ENCODE peak calls at places on chromosome 22, in nine cellular contexts. P is amygdala; A is MM.1S; U is stimulated activated naive CD8-positive, alpha-beta T cell treated with anti-CD3 and anti-CD28 coated beads, Interleukin-15, Interleukin-2, amounts not matched to agents 100 U/mL and 50 U/mL, for 24 hours; J is AG08396; Q is CD4-positive, CD25-positive, alpha-beta regulatory T cell; L is EL; S is activated CD4-positive, alpha-beta T cell treated with anti-CD3 and anti-CD28 coated beads, Interleukin-2, amount 10 ng/mL, durations not matched to agents 7 days and 5 days; M is stromal cell of bone marrow. O is an unnamed sample.

GRCh38 chr22:49268924-49269323 is 558.7 kb downstream of the BRD1 start:
- DNase-seq in U (no peak), J (no peak), S (no peak), A (no peak), Q (no peak), L (no peak), P (no peak), M (no peak), O (no peak)

GRCh38 chr22:24968066-24968561 is 15.6 kb downstream of the KIAA1671 start:
- DNase-seq in A (no peak), M (no peak), U (no peak), S (no peak), Q (no peak), J (no peak), P (no peak), L (peak), O (no peak)

GRCh38 chr22:36659762-36660509 is 43.6 kb downstream of the CACNG2 start:
- DNase-seq in M (peak), A (no peak), U (peak), J (peak), S (no peak), L (peak), Q (no peak), P (peak), O (peak)

GRCh38 chr22:28395920-28396447 is 283.7 kb downstream of the TTC28 start:
- DNase-seq in P (no peak), A (no peak), Q (no peak), J (peak), L (peak), M (no peak), S (no peak), U (no peak), O (no peak)

GRCh38 chr22:50423956-50424355 is 50.9 kb downstream of the SBF1 start:
- DNase-seq in U (no peak), A (no peak), Q (no peak), L (no peak), P (no peak), S (no peak), M (no peak), J (no peak), O (no peak)

GRCh38 chr22:44519895-44520294 is 21.9 kb upstream of the RTL6 start:
- DNase-seq in U (no peak), S (no peak), Q (no peak), P (no peak), M (no peak), A (no peak), L (no peak), J (no peak), O (no peak)

GRCh38 chr22:27937453-27937852 is 18.4 kb upstream of the PITPNB start:
- DNase-seq in J (no peak), Q (no peak), A (no peak), U (no peak), P (no peak), L (no peak), M (no peak), S (no peak), O (no peak)

GRCh38 chr22:36162127-36163034 is 1.8 kb upstream of the APOL3 start:
- DNase-seq in M (no peak), P (no peak), A (peak), S (peak), J (no peak), Q (peak), L (no peak), U (peak), O (no peak)

GRCh38 chr22:38203090-38203810 is 1.5 kb downstream of the MAFF start:
- DNase-seq in J (no peak), S (peak), P (no peak), A (peak), Q (no peak), L (peak), M (no peak), U (peak), O (no peak)

GRCh38 chr22:29306830-29307657 is 594 bp downstream of the GAS2L1 start:
- DNase-seq in L (peak), A (peak), J (peak), S (peak), P (no peak), U (peak), M (peak), Q (no peak), O (peak)

GRCh38 chr22:49406879-49407587 is 420.6 kb downstream of the BRD1 start:
- DNase-seq in A (no peak), U (no peak), L (no peak), P (no peak), M (no peak), Q (no peak), J (no peak), S (no peak), O (no peak)

GRCh38 chr22:21946262-21946925 is 6.3 kb downstream of the PPM1F start:
- DNase-seq in L (no peak), S (no peak), P (no peak), Q (no peak), J (no peak), M (no peak), A (no peak), U (no peak), O (no peak)

GRCh38 chr22:49422668-49423067 is 405.0 kb downstream of the BRD1 start:
- DNase-seq in L (no peak), S (no peak), A (no peak), J (no peak), U (no peak), P (no peak), M (no peak), Q (no peak), O (no peak)

GRCh38 chr22:35705141-35705540 is 12.5 kb upstream of the APOL5 start:
- DNase-seq in L (peak), U (no peak), P (no peak), Q (no peak), J (peak), A (no peak), S (no peak), M (peak), O (no peak)

GRCh38 chr22:39868741-39869140 is 24.8 kb downstream of the ENTHD1 start:
- DNase-seq in U (no peak), L (no peak), Q (no peak), S (no peak), J (no peak), A (no peak), M (no peak), P (no peak), O (no peak)

GRCh38 chr22:29769723-29770321 is 2.7 kb downstream of the UQCR10 start:
- DNase-seq in A (no peak), M (no peak), S (no peak), P (no peak), L (no peak), J (no peak), Q (no peak), U (no peak), O (no peak)

GRCh38 chr22:45934659-45935341 is 42.2 kb downstream of the WNT7B start:
- DNase-seq in J (peak), A (no peak), U (no peak), L (peak), M (peak), Q (no peak), P (no peak), S (no peak), O (no peak)

GRCh38 chr22:28909375-28909774 is 26.0 kb downstream of the ZNRF3 start:
- DNase-seq in M (no peak), S (peak), J (no peak), Q (no peak), L (no peak), P (no peak), U (peak), A (no peak), O (no peak)

GRCh38 chr22:41487037-41487963 is 18.4 kb downstream of the ACO2 start:
- DNase-seq in M (no peak), Q (no peak), A (no peak), U (no peak), P (no peak), J (peak), L (no peak), S (no peak), O (no peak)

GRCh38 chr22:46361861-46362220 is 26.3 kb downstream of the TRMU start:
- DNase-seq in U (no peak), L (no peak), P (no peak), Q (no peak), A (no peak), M (no peak), J (no peak), S (no peak), O (no peak)

GRCh38 chr22:50326959-50327710 is at the start of gene DENND6B:
- DNase-seq in A (peak), P (peak), Q (peak), S (peak), L (peak), M (peak), U (peak), J (peak), O (peak)